ENCODE peak calls at places on chromosomes 11 and 22, in six cellular contexts. F, B, J, W, O and M are unnamed samples.

GRCh38 chr11:27234043-27234668 is 128.9 kb downstream of the CCDC34 start:
- DNase-seq in F (peak; percentile 99), B (no peak), J (peak; percentile 82), O (no peak), W (peak; percentile 91), M (peak; percentile 82)

GRCh38 chr11:92455221-92455790 is 230.7 kb downstream of the FAT3 start:
- DNase-seq in O (no peak), B (no peak), J (no peak), F (no peak), W (no peak), M (no peak)

GRCh38 chr22:36027960-36028645 is 521 bp downstream of the RBFOX2 start:
- DNase-seq in B (no peak), O (peak; percentile 46), J (no peak), W (no peak), F (peak; percentile 53), M (no peak)

GRCh38 chr11:116953525-116954284 is 116.3 kb upstream of the APOA1 start:
- DNase-seq in F (no peak), J (no peak), O (no peak), B (no peak), W (no peak), M (no peak)

GRCh38 chr22:39362932-39363331 is 13.1 kb downstream of the SYNGR1 start:
- DNase-seq in W (no peak), J (no peak), O (no peak), F (no peak), B (no peak), M (no peak)

GRCh38 chr22:49352361-49353169 is 475.1 kb downstream of the BRD1 start:
- DNase-seq in J (no peak), O (no peak), B (no peak), W (no peak), F (no peak), M (no peak)

GRCh38 chr22:23063539-23064380 is 6.6 kb upstream of the GNAZ start:
- DNase-seq in W (no peak), B (peak; percentile 47), J (no peak), O (no peak), F (no peak), M (no peak)

GRCh38 chr11:86917577-86917976 is 37.6 kb downstream of the FZD4 start:
- DNase-seq in B (no peak), J (no peak), F (no peak), O (no peak), W (no peak), M (no peak)

GRCh38 chr11:62611705-62612365 is 740 bp downstream of the EML3 start:
- DNase-seq in B (peak; percentile 60), O (peak; percentile 66), J (no peak), F (peak; percentile 76), W (no peak), M (peak; percentile 36)

GRCh38 chr11:85844439-85845051 is 10.6 kb upstream of the CCDC83 start:
- DNase-seq in B (no peak), O (no peak), F (peak; percentile 19), J (no peak), W (no peak), M (peak; percentile 89)

GRCh38 chr11:65850217-65851082 is 7.5 kb downstream of the CFL1 start:
- DNase-seq in F (no peak), W (no peak), O (no peak), J (no peak), B (no peak), M (no peak)

GRCh38 chr22:39090426-39091064 is 6.5 kb upstream of the APOBEC3H start:
- DNase-seq in F (peak; percentile 33), J (no peak), B (no peak), O (no peak), W (no peak), M (no peak)

GRCh38 chr11:78289547-78290292 is 101.0 kb downstream of the USP35 start:
- DNase-seq in B (no peak), J (no peak), O (no peak), F (peak; percentile 81), W (no peak), M (no peak)

GRCh38 chr22:25000686-25001085 is 48.2 kb downstream of the KIAA1671 start:
- DNase-seq in F (no peak), W (no peak), O (no peak), J (no peak), B (no peak), M (no peak)

DNA sequence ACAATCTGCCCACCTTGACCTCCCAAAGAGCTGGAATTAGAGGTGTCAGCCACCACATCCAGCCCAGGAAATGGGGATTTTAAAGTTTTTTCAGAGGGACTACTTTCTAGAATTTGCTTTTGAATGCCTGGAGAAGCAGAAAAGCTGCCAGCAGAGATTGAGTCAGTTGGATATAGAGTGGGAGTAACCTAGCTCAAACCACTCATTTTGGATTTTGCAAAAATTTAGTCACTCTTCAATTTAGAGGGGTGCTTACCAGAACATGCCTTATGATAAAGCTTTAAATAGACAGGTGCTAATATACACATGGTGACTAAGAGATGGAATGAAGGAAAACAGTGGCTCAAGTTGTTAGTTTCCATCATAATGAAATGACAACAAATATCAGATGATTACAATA is 26.5 kb upstream of the PSMA1 start:
- DNase-seq in O (no peak), B (no peak), W (no peak), F (no peak), J (no peak), M (no peak)
- TF ChIP-seq MYC in O (no peak), B (no peak), W (no peak), F (no peak), J (no peak), M (no peak)

GRCh38 chr11:130436171-130436570 is 7.8 kb upstream of the ADAMTS8 start:
- DNase-seq in B (no peak), F (no peak), O (peak; percentile 14), J (no peak), W (no peak), M (no peak)
- TF ChIP-seq MYC in B (no peak), F (no peak), O (no peak), J (no peak), W (no peak), M (no peak)

DNA sequence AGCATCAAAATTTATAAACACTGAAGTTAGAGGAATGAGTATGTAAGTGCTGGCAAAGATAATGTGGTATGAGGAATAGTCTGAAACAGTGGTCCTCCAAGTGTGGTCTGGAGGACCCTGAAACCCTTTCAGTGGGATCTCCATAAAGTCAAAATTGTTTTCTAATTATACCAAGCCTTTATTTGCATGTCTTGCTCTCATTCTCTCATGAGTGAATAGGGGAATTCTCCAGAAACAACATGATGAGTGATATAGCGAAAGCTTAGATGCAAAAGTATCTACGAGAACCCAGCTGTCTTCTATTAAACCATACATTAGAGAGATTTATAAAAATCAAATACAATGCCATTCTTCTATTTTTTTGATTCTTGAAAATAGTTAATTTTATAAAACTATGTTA is 145.0 kb upstream of the RAG2 start:
- DNase-seq in O (no peak), W (no peak), F (no peak), J (no peak), B (no peak), M (no peak)
- TF ChIP-seq MYC in O (no peak), W (no peak), F (no peak), J (no peak), B (no peak), M (no peak)

GRCh38 chr11:72743321-72744221 is 8.6 kb downstream of the ARAP1 start:
- DNase-seq in O (no peak), J (no peak), W (no peak), F (peak; percentile 47), B (no peak), M (no peak)
- TF ChIP-seq MYC in O (no peak), J (no peak), W (no peak), F (no peak), B (no peak), M (no peak)

GRCh38 chr11:121841487-121842167 is 274.4 kb downstream of the BLID start:
- DNase-seq in W (no peak), F (no peak), B (no peak), O (peak; percentile 79), J (peak; percentile 4), M (no peak)
- TF ChIP-seq MYC in W (no peak), F (no peak), B (no peak), O (no peak), J (no peak), M (no peak)